ENCODE peak calls at places on chromosomes 3 and 15, in four cellular contexts. One of them, this sample, is unnamed.

GRCh38 chr3:14506626-14507344 is 33.4 kb downstream of the GRIP2 start:
- DNase-seq in stimulated activated CD8-positive, alpha-beta memory T cell treated with anti-CD3 and anti-CD28 coated beads, Interleukin-2, amount 100 ng/mL, for 1 hour: no peak
- DNase-seq in EL: no peak
- DNase-seq in iris pigment epithelial cell: no peak
- DNase-seq in this sample: no peak

GRCh38 chr3:122926322-122926721 is 101.2 kb downstream of the SEMA5B start:
- DNase-seq in stimulated activated CD8-positive, alpha-beta memory T cell treated with anti-CD3 and anti-CD28 coated beads, Interleukin-2, amount 100 ng/mL, for 1 hour: no peak
- DNase-seq in EL: no peak
- DNase-seq in iris pigment epithelial cell: no peak
- DNase-seq in this sample: no peak

GRCh38 chr3:117630885-117631284 is 921.3 kb downstream of the TUSC7 start:
- DNase-seq in stimulated activated CD8-positive, alpha-beta memory T cell treated with anti-CD3 and anti-CD28 coated beads, Interleukin-2, amount 100 ng/mL, for 1 hour: no peak
- DNase-seq in EL: no peak
- DNase-seq in iris pigment epithelial cell: no peak
- DNase-seq in this sample: no peak

GRCh38 chr3:171694888-171695287 is 115.4 kb downstream of the PLD1 start:
- DNase-seq in stimulated activated CD8-positive, alpha-beta memory T cell treated with anti-CD3 and anti-CD28 coated beads, Interleukin-2, amount 100 ng/mL, for 1 hour: no peak
- DNase-seq in EL: no peak
- DNase-seq in iris pigment epithelial cell: no peak
- DNase-seq in this sample: no peak

GRCh38 chr15:31230630-31231485 is 95.8 kb upstream of the KLF13 start:
- DNase-seq in stimulated activated CD8-positive, alpha-beta memory T cell treated with anti-CD3 and anti-CD28 coated beads, Interleukin-2, amount 100 ng/mL, for 1 hour: no peak
- DNase-seq in EL: no peak
- DNase-seq in iris pigment epithelial cell: no peak
- DNase-seq in this sample: no peak

GRCh38 chr3:37510749-37511148 is 336.4 kb upstream of the LRRFIP2 start:
- DNase-seq in stimulated activated CD8-positive, alpha-beta memory T cell treated with anti-CD3 and anti-CD28 coated beads, Interleukin-2, amount 100 ng/mL, for 1 hour: no peak
- DNase-seq in EL: no peak
- DNase-seq in iris pigment epithelial cell: no peak
- DNase-seq in this sample: no peak

GRCh38 chr3:64651791-64652241 is 36.0 kb downstream of the ADAMTS9 start:
- DNase-seq in stimulated activated CD8-positive, alpha-beta memory T cell treated with anti-CD3 and anti-CD28 coated beads, Interleukin-2, amount 100 ng/mL, for 1 hour: no peak
- DNase-seq in EL: no peak
- DNase-seq in iris pigment epithelial cell: peak; percentile 13
- DNase-seq in this sample: no peak

GRCh38 chr15:70096215-70096974 is 1.3 kb downstream of the TLE3 start:
- DNase-seq in stimulated activated CD8-positive, alpha-beta memory T cell treated with anti-CD3 and anti-CD28 coated beads, Interleukin-2, amount 100 ng/mL, for 1 hour: peak; percentile 20
- DNase-seq in EL: peak; percentile 60
- DNase-seq in iris pigment epithelial cell: peak; percentile 66
- DNase-seq in this sample: peak; percentile 58

GRCh38 chr3:126355251-126355650 is 2.0 kb downstream of the KLF15 start:
- DNase-seq in stimulated activated CD8-positive, alpha-beta memory T cell treated with anti-CD3 and anti-CD28 coated beads, Interleukin-2, amount 100 ng/mL, for 1 hour: no peak
- DNase-seq in EL: no peak
- DNase-seq in iris pigment epithelial cell: no peak
- DNase-seq in this sample: no peak

GRCh38 chr3:160016972-160017371 is 28.3 kb downstream of the IL12A start:
- DNase-seq in stimulated activated CD8-positive, alpha-beta memory T cell treated with anti-CD3 and anti-CD28 coated beads, Interleukin-2, amount 100 ng/mL, for 1 hour: no peak
- DNase-seq in EL: peak; percentile 36
- DNase-seq in iris pigment epithelial cell: peak; percentile 74
- DNase-seq in this sample: peak; percentile 27

GRCh38 chr15:89117790-89118189 is 29.5 kb downstream of the ABHD2 start:
- DNase-seq in stimulated activated CD8-positive, alpha-beta memory T cell treated with anti-CD3 and anti-CD28 coated beads, Interleukin-2, amount 100 ng/mL, for 1 hour: no peak
- DNase-seq in EL: no peak
- DNase-seq in iris pigment epithelial cell: no peak
- DNase-seq in this sample: no peak

GRCh38 chr3:39812537-39812936 is 3.1 kb downstream of the MYRIP start:
- DNase-seq in stimulated activated CD8-positive, alpha-beta memory T cell treated with anti-CD3 and anti-CD28 coated beads, Interleukin-2, amount 100 ng/mL, for 1 hour: no peak
- DNase-seq in EL: peak; percentile 10
- DNase-seq in iris pigment epithelial cell: no peak
- DNase-seq in this sample: peak; percentile 10

GRCh38 chr3:188792788-188793187 is 379.0 kb upstream of the TPRG1 start:
- DNase-seq in stimulated activated CD8-positive, alpha-beta memory T cell treated with anti-CD3 and anti-CD28 coated beads, Interleukin-2, amount 100 ng/mL, for 1 hour: no peak
- DNase-seq in EL: no peak
- DNase-seq in iris pigment epithelial cell: peak; percentile 55
- DNase-seq in this sample: no peak

GRCh38 chr3:162770556-162770955 is 1273.9 kb downstream of the OTOL1 start:
- DNase-seq in stimulated activated CD8-positive, alpha-beta memory T cell treated with anti-CD3 and anti-CD28 coated beads, Interleukin-2, amount 100 ng/mL, for 1 hour: no peak
- DNase-seq in EL: peak; percentile 16
- DNase-seq in iris pigment epithelial cell: no peak
- DNase-seq in this sample: peak; percentile 50

GRCh38 chr3:196640501-196640968 is 1.0 kb downstream of the NRROS start:
- DNase-seq in stimulated activated CD8-positive, alpha-beta memory T cell treated with anti-CD3 and anti-CD28 coated beads, Interleukin-2, amount 100 ng/mL, for 1 hour: no peak
- DNase-seq in EL: no peak
- DNase-seq in iris pigment epithelial cell: no peak
- DNase-seq in this sample: no peak

GRCh38 chr15:56208641-56209155 is 35.0 kb downstream of the RFX7 start:
- DNase-seq in stimulated activated CD8-positive, alpha-beta memory T cell treated with anti-CD3 and anti-CD28 coated beads, Interleukin-2, amount 100 ng/mL, for 1 hour: no peak
- DNase-seq in EL: peak; percentile 36
- DNase-seq in iris pigment epithelial cell: no peak
- DNase-seq in this sample: peak; percentile 56

GRCh38 chr3:49017646-49017977 is 768 bp downstream of the DALRD3 start:
- DNase-seq in stimulated activated CD8-positive, alpha-beta memory T cell treated with anti-CD3 and anti-CD28 coated beads, Interleukin-2, amount 100 ng/mL, for 1 hour: no peak
- DNase-seq in EL: no peak
- DNase-seq in iris pigment epithelial cell: no peak
- DNase-seq in this sample: peak; percentile 17

GRCh38 chr15:52466134-52466701 is 62.5 kb downstream of the MYO5A start:
- DNase-seq in stimulated activated CD8-positive, alpha-beta memory T cell treated with anti-CD3 and anti-CD28 coated beads, Interleukin-2, amount 100 ng/mL, for 1 hour: no peak
- DNase-seq in EL: no peak
- DNase-seq in iris pigment epithelial cell: no peak
- DNase-seq in this sample: no peak

GRCh38 chr15:69612112-69612511 is 159.5 kb downstream of the RPLP1 start:
- DNase-seq in stimulated activated CD8-positive, alpha-beta memory T cell treated with anti-CD3 and anti-CD28 coated beads, Interleukin-2, amount 100 ng/mL, for 1 hour: no peak
- DNase-seq in EL: no peak
- DNase-seq in iris pigment epithelial cell: no peak
- DNase-seq in this sample: no peak

GRCh38 chr3:50655009-50655830 is 19.5 kb upstream of the DOCK3 start:
- DNase-seq in stimulated activated CD8-positive, alpha-beta memory T cell treated with anti-CD3 and anti-CD28 coated beads, Interleukin-2, amount 100 ng/mL, for 1 hour: no peak
- DNase-seq in EL: peak; percentile 29
- DNase-seq in iris pigment epithelial cell: peak; percentile 21
- DNase-seq in this sample: peak; percentile 33

GRCh38 chr3:119598410-119599098 is 869 bp downstream of the PLA1A start:
- DNase-seq in stimulated activated CD8-positive, alpha-beta memory T cell treated with anti-CD3 and anti-CD28 coated beads, Interleukin-2, amount 100 ng/mL, for 1 hour: no peak
- DNase-seq in EL: no peak
- DNase-seq in iris pigment epithelial cell: no peak
- DNase-seq in this sample: no peak

GRCh38 chr15:78979456-78980320 is 34.8 kb upstream of the CTSH start:
- DNase-seq in stimulated activated CD8-positive, alpha-beta memory T cell treated with anti-CD3 and anti-CD28 coated beads, Interleukin-2, amount 100 ng/mL, for 1 hour: no peak
- DNase-seq in EL: peak; percentile 75
- DNase-seq in iris pigment epithelial cell: peak; percentile 79
- DNase-seq in this sample: peak; percentile 83

GRCh38 chr3:117726776-117727175 is 1017.2 kb downstream of the TUSC7 start:
- DNase-seq in stimulated activated CD8-positive, alpha-beta memory T cell treated with anti-CD3 and anti-CD28 coated beads, Interleukin-2, amount 100 ng/mL, for 1 hour: no peak
- DNase-seq in EL: no peak
- DNase-seq in iris pigment epithelial cell: no peak
- DNase-seq in this sample: peak; percentile 44

GRCh38 chr3:14938964-14939363 is 8.4 kb upstream of the NR2C2 start:
- DNase-seq in stimulated activated CD8-positive, alpha-beta memory T cell treated with anti-CD3 and anti-CD28 coated beads, Interleukin-2, amount 100 ng/mL, for 1 hour: no peak
- DNase-seq in EL: no peak
- DNase-seq in iris pigment epithelial cell: no peak
- DNase-seq in this sample: no peak

GRCh38 chr15:85623648-85624047 is 171.1 kb downstream of the KLHL25 start:
- DNase-seq in stimulated activated CD8-positive, alpha-beta memory T cell treated with anti-CD3 and anti-CD28 coated beads, Interleukin-2, amount 100 ng/mL, for 1 hour: no peak
- DNase-seq in EL: peak; percentile 40
- DNase-seq in iris pigment epithelial cell: no peak
- DNase-seq in this sample: peak; percentile 62

GRCh38 chr3:3589715-3590130 is 209.5 kb upstream of the LRRN1 start:
- DNase-seq in stimulated activated CD8-positive, alpha-beta memory T cell treated with anti-CD3 and anti-CD28 coated beads, Interleukin-2, amount 100 ng/mL, for 1 hour: no peak
- DNase-seq in EL: no peak
- DNase-seq in iris pigment epithelial cell: no peak
- DNase-seq in this sample: no peak

GRCh38 chr15:28103831-28104230 is 4.7 kb upstream of the OCA2 start:
- DNase-seq in stimulated activated CD8-positive, alpha-beta memory T cell treated with anti-CD3 and anti-CD28 coated beads, Interleukin-2, amount 100 ng/mL, for 1 hour: no peak
- DNase-seq in EL: no peak
- DNase-seq in iris pigment epithelial cell: no peak
- DNase-seq in this sample: no peak

GRCh38 chr15:75929799-75930565 is 26.3 kb downstream of the FBXO22 start:
- DNase-seq in stimulated activated CD8-positive, alpha-beta memory T cell treated with anti-CD3 and anti-CD28 coated beads, Interleukin-2, amount 100 ng/mL, for 1 hour: no peak
- DNase-seq in EL: no peak
- DNase-seq in iris pigment epithelial cell: no peak
- DNase-seq in this sample: no peak

GRCh38 chr3:178386401-178386800 is 149.8 kb upstream of the KCNMB2 start:
- DNase-seq in stimulated activated CD8-positive, alpha-beta memory T cell treated with anti-CD3 and anti-CD28 coated beads, Interleukin-2, amount 100 ng/mL, for 1 hour: no peak
- DNase-seq in EL: no peak
- DNase-seq in iris pigment epithelial cell: no peak
- DNase-seq in this sample: no peak

GRCh38 chr3:177230641-177231040 is 33.4 kb upstream of the TBL1XR1 start:
- DNase-seq in stimulated activated CD8-positive, alpha-beta memory T cell treated with anti-CD3 and anti-CD28 coated beads, Interleukin-2, amount 100 ng/mL, for 1 hour: no peak
- DNase-seq in EL: no peak
- DNase-seq in iris pigment epithelial cell: no peak
- DNase-seq in this sample: no peak

GRCh38 chr15:101252836-101253235 is 988 bp upstream of the CHSY1 start:
- DNase-seq in stimulated activated CD8-positive, alpha-beta memory T cell treated with anti-CD3 and anti-CD28 coated beads, Interleukin-2, amount 100 ng/mL, for 1 hour: no peak
- DNase-seq in EL: no peak
- DNase-seq in iris pigment epithelial cell: no peak
- DNase-seq in this sample: no peak

GRCh38 chr15:80138962-80139361 is 13.8 kb upstream of the FAH start:
- DNase-seq in stimulated activated CD8-positive, alpha-beta memory T cell treated with anti-CD3 and anti-CD28 coated beads, Interleukin-2, amount 100 ng/mL, for 1 hour: no peak
- DNase-seq in EL: no peak
- DNase-seq in iris pigment epithelial cell: no peak
- DNase-seq in this sample: no peak

GRCh38 chr15:74173545-74174215 is at the start of gene ISLR:
- DNase-seq in stimulated activated CD8-positive, alpha-beta memory T cell treated with anti-CD3 and anti-CD28 coated beads, Interleukin-2, amount 100 ng/mL, for 1 hour: no peak
- DNase-seq in EL: no peak
- DNase-seq in iris pigment epithelial cell: no peak
- DNase-seq in this sample: peak; percentile 63

GRCh38 chr3:23455775-23456174 is 252.6 kb downstream of the UBE2E2 start:
- DNase-seq in stimulated activated CD8-positive, alpha-beta memory T cell treated with anti-CD3 and anti-CD28 coated beads, Interleukin-2, amount 100 ng/mL, for 1 hour: no peak
- DNase-seq in EL: peak; percentile 45
- DNase-seq in iris pigment epithelial cell: peak; percentile 90
- DNase-seq in this sample: peak; percentile 69

GRCh38 chr3:122996038-122996580 is 31.5 kb downstream of the SEMA5B start:
- DNase-seq in stimulated activated CD8-positive, alpha-beta memory T cell treated with anti-CD3 and anti-CD28 coated beads, Interleukin-2, amount 100 ng/mL, for 1 hour: no peak
- DNase-seq in EL: no peak
- DNase-seq in iris pigment epithelial cell: no peak
- DNase-seq in this sample: no peak